ENCODE peak calls at places on chromosomes 6 and 20, in five cellular contexts. S is GM12878, G is A549, P is HepG2, B is K562. X is an unnamed sample.

GRCh38 chr6:52514514-52514913 is 62.3 kb downstream of the TRAM2 start:
- DNase-seq in S (no peak), G (peak), P (no peak), B (peak), X (no peak)

GRCh38 chr20:4726710-4727391 is 5.1 kb downstream of the PRND start:
- DNase-seq in S (peak), G (no peak), P (no peak), B (no peak), X (no peak)

GRCh38 chr20:51402201-51402600 is 140.3 kb downstream of the NFATC2 start:
- DNase-seq in S (no peak), G (no peak), P (no peak), B (no peak), X (no peak)

GRCh38 chr20:24933266-24933908 is 15.7 kb upstream of the CST7 start:
- DNase-seq in S (no peak), G (no peak), P (no peak), B (no peak), X (peak)

GRCh38 chr6:85459224-85459901 is 9.5 kb downstream of the NT5E start:
- DNase-seq in S (no peak), G (no peak), P (no peak), B (no peak), X (no peak)

GRCh38 chr6:15551798-15552197 is 111.0 kb downstream of the DTNBP1 start:
- DNase-seq in S (no peak), G (no peak), P (no peak), B (peak), X (no peak)

GRCh38 chr6:135624402-135625297 is 127.1 kb upstream of the AHI1 start:
- DNase-seq in S (no peak), G (no peak), P (no peak), B (no peak), X (no peak)

GRCh38 chr6:147666254-147666653 is 157.8 kb downstream of the SAMD5 start:
- DNase-seq in S (no peak), G (no peak), P (no peak), B (no peak), X (no peak)

GRCh38 chr6:42519779-42520178 is 44.0 kb upstream of the UBR2 start:
- DNase-seq in S (no peak), G (no peak), P (no peak), B (no peak), X (no peak)

GRCh38 chr20:37504404-37505096 is 16.5 kb upstream of the NNAT start:
- DNase-seq in S (no peak), G (no peak), P (no peak), B (no peak), X (no peak)

GRCh38 chr6:149336529-149336928 is 19.0 kb downstream of the TAB2 start:
- DNase-seq in S (no peak), G (peak), P (no peak), B (no peak), X (no peak)

GRCh38 chr20:90651-91050 is 3.2 kb downstream of the DEFB125 start:
- DNase-seq in S (no peak), G (no peak), P (no peak), B (no peak), X (no peak)

GRCh38 chr6:139882234-139882633 is 507.8 kb upstream of the CITED2 start:
- DNase-seq in S (no peak), G (no peak), P (no peak), B (peak), X (no peak)

GRCh38 chr20:45153756-45154155 is 20.9 kb upstream of the PI3 start:
- DNase-seq in S (peak), G (no peak), P (no peak), B (no peak), X (no peak)

GRCh38 chr6:7910298-7910653 is 312 bp downstream of the TXNDC5 start:
- DNase-seq in S (no peak), G (no peak), P (no peak), B (no peak), X (no peak)

GRCh38 chr20:13312300-13312699 is 91.2 kb downstream of the ISM1 start:
- DNase-seq in S (no peak), G (no peak), P (no peak), B (no peak), X (no peak)

GRCh38 chr20:45404438-45404837 is 3.7 kb upstream of the DBNDD2 start:
- DNase-seq in S (no peak), G (no peak), P (no peak), B (no peak), X (no peak)

GRCh38 chr6:72720464-72720863 is 98.6 kb downstream of the KCNQ5 start:
- DNase-seq in S (no peak), G (no peak), P (no peak), B (no peak), X (no peak)

GRCh38 chr20:30919514-30920188 is 337.8 kb upstream of the DEFB115 start:
- DNase-seq in S (no peak), G (no peak), P (no peak), B (no peak), X (no peak)

GRCh38 chr6:89862281-89862680 is 32.0 kb upstream of the GJA10 start:
- DNase-seq in S (peak), G (no peak), P (no peak), B (no peak), X (no peak)

GRCh38 chr6:67792996-67793395 is 842.1 kb upstream of the ADGRB3 start:
- DNase-seq in S (no peak), G (no peak), P (no peak), B (peak), X (no peak)

GRCh38 chr6:132813173-132813856 is 1.1 kb upstream of the RPS12 start:
- DNase-seq in S (no peak), G (peak), P (peak), B (peak), X (peak)

GRCh38 chr6:146355521-146356100 is 188.0 kb upstream of the RAB32 start:
- DNase-seq in S (no peak), G (no peak), P (no peak), B (no peak), X (no peak)

GRCh38 chr6:42879372-42880239 is at the start of gene RPL7L1:
- DNase-seq in S (peak), G (peak), P (peak), B (peak), X (no peak)

GRCh38 chr20:17835240-17835940 is 133.2 kb downstream of the SNX5 start:
- DNase-seq in S (no peak), G (peak), P (no peak), B (no peak), X (no peak)

GRCh38 chr6:147973806-147974205 is 368.8 kb upstream of the SASH1 start:
- DNase-seq in S (no peak), G (no peak), P (no peak), B (no peak), X (no peak)

DNA sequence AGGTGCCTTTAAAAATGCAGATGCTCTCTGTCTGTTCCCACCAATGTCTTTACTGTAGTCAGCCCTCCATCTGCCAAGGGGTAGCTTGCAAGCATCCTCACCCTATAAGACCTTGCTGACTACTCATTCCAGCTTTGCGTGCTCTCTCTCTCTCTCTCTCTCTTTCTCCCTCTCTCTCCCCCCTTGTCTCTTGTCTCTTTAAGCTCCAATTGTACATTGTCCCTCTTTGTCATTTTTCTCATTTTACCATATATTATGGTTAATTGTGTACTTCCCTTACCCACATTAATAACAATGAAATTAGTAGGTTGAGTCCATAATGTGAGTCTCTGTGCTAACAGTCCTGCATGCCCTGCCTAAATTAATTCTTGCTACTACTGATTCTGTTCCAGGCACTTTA is 350.2 kb upstream of the CDH4 start:
- DNase-seq in S (no peak), G (no peak), P (no peak), B (no peak), X (no peak)
- TF ChIP-seq EP300 in S (no peak), G (no peak), P (no peak), B (no peak), X (no peak)

GRCh38 chr6:106628658-106629102 is 618 bp downstream of the RTN4IP1 start:
- DNase-seq in S (no peak), G (no peak), P (peak), B (peak), X (no peak)
- TF ChIP-seq HDAC2 in S (no peak), G (no peak), P (no peak), B (no peak), X (no peak)

DNA sequence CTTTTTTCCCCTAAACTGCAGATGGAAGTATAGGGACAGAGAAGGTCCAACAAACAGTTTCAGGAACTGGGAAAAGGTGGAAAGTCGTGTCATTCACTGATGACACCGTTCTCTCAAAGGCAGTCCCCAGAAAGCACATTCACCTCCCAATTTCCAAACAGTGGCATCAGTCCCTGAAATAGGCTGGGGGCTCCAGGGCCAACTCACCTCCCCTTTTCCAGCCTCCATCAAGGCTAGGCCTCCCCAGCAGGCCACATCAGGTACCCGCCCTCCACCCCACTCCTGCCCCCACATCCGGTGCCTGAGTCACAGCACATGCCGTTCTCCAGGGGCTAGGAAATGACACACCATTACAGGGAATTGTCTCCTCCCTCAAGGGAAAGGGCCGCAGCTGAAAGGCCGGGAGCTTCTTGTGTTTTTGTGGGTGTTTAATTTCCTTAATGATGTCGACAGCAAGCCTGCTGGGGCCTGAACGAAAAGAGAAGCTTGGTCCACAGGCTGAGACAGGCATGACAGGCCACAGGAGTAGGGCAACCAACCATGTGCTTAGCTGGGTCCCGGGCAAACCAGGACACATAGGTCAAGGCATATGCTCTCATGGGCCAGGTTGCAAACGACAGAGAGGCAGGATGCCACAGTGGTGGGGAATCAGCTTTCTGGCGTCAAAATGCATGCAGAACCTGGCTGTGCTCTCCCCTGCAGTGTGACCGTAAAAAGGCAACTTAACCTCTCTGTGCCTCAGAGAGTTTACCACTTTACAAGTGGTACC is 39.2 kb downstream of the ZMYND8 start:
- DNase-seq in S (no peak), G (peak), P (peak), B (peak), X (no peak)
- TF ChIP-seq EP300 in S (no peak), G (no peak), P (peak), B (peak), X (no peak)

DNA sequence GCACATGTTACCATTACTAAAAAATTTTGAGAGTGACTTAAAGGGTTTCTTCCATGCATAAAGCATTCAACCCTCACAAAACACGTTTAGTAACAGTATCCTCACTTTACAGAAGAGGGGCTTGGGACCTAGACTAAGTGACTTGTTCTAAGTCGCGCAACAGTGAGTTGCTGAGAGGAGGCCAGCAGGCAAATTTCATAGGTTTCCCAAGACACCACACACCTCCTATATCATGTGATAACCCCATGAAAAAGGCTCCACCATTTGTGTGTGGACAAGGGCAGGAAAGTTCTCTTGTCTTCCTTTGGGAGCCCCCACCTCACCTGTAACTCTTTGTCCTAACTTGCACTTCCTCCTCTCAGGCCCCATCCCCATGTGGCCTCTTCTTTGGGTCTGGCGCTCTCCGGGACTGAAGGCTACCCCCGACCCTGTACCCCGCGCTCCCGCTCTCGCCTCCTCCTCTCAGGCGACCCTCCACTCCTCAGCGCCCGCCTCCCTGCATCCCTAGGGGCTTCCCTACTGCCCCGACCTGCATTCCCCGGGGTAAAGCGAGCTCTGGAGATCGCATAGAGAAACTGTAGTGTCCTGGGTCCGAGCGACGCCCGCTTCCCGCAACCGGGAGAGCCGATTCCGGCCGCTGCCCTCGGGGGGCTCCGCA is 397 bp downstream of the PSMB8 start:
- DNase-seq in S (no peak), G (no peak), P (no peak), B (no peak), X (peak)
- TF ChIP-seq HDAC2 in S (peak), G (no peak), P (no peak), B (no peak), X (no peak)

GRCh38 chr6:44247338-44248302 is 719 bp downstream of the HSP90AB1 start:
- DNase-seq in S (no peak), G (peak), P (peak), B (peak), X (no peak)
- TF ChIP-seq EP300 in S (peak), G (no peak), P (peak), B (peak), X (no peak)

GRCh38 chr6:71198908-71199307 is 89.7 kb upstream of the OGFRL1 start:
- DNase-seq in S (no peak), G (no peak), P (no peak), B (no peak), X (no peak)

GRCh38 chr6:71194730-71195129 is 93.9 kb upstream of the OGFRL1 start:
- DNase-seq in S (no peak), G (no peak), P (no peak), B (no peak), X (no peak)

GRCh38 chr6:71199796-71200195 is 88.8 kb upstream of the OGFRL1 start:
- DNase-seq in S (no peak), G (no peak), P (no peak), B (no peak), X (no peak)

GRCh38 chr6:71197267-71197666 is 91.3 kb upstream of the OGFRL1 start:
- DNase-seq in S (no peak), G (peak), P (no peak), B (no peak), X (no peak)

DNA sequence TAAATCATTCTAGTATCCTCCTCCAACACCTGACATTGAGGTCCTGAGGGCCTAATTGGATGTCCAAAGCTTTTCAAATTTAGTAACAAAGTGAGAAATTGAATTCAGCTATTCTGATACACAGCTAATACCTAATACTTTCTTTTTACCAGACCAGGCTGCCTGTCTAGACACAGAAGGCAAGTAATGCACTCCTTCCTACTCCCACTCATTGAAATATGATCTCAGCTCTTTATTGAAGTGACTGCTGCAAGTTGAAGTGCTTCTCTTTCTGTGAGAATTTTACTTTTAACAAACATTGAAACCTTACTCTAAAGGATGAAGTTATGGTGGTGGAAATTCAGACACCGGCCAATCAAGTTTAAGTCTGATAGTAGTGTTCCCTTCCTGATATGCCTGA is 90.8 kb upstream of the OGFRL1 start:
- DNase-seq in S (no peak), G (no peak), P (no peak), B (no peak), X (no peak)
- TF ChIP-seq HDAC2 in S (no peak), G (no peak), P (no peak), B (no peak), X (no peak)

GRCh38 chr6:154733610-154734379 is 579 bp downstream of the SCAF8 start:
- DNase-seq in S (peak), G (peak), P (peak), B (peak), X (peak)
- TF ChIP-seq EP300 in S (no peak), G (no peak), P (no peak), B (no peak), X (no peak)